ENCODE peak calls at places on chromosomes 3 and 15, in five cellular contexts. F is left ventricle myocardium inferior; N is CD8-positive, alpha-beta memory T cell; L is neural progenitor cell; Y is fibroblast of lung. P is an unnamed sample.

GRCh38 chr3:126936110-126936509 is 46.8 kb upstream of the PLXNA1 start:
- DNase-seq in F (no peak), N (no peak), L (no peak), Y (no peak), P (no peak)

GRCh38 chr3:152382312-152383135 is 113.8 kb downstream of the MBNL1 start:
- DNase-seq in F (no peak), N (no peak), L (no peak), Y (no peak), P (no peak)

GRCh38 chr3:70065666-70066253 is 66.2 kb downstream of the SAMMSON start:
- DNase-seq in F (no peak), N (no peak), L (peak; percentile 40), Y (no peak), P (peak; percentile 67)

GRCh38 chr3:42873216-42873982 is 2.3 kb downstream of the CYP8B1 start:
- DNase-seq in F (no peak), N (no peak), L (no peak), Y (no peak), P (no peak)

GRCh38 chr15:50380089-50380488 is 25.1 kb upstream of the GABPB1 start:
- DNase-seq in F (no peak), N (no peak), L (no peak), Y (peak; percentile 23), P (no peak)

GRCh38 chr15:65576669-65577068 is 34.3 kb downstream of the INTS14 start:
- DNase-seq in F (no peak), N (no peak), L (no peak), Y (peak; percentile 91), P (no peak)

GRCh38 chr3:187673012-187673411 is 2.8 kb upstream of the SST start:
- DNase-seq in F (no peak), N (no peak), L (no peak), Y (peak; percentile 3), P (no peak)

GRCh38 chr3:129824926-129825541 is 68.5 kb downstream of the TMCC1 start:
- DNase-seq in F (no peak), N (peak; percentile 62), L (peak; percentile 78), Y (peak; percentile 38), P (peak; percentile 69)

GRCh38 chr15:74584779-74585178 is 30.9 kb upstream of the CLK3 start:
- DNase-seq in F (no peak), N (no peak), L (peak; percentile 63), Y (no peak), P (no peak)

GRCh38 chr15:70269991-70270751 is 172.5 kb upstream of the TLE3 start:
- DNase-seq in F (peak; percentile 57), N (no peak), L (no peak), Y (no peak), P (no peak)

GRCh38 chr3:115891237-115891636 is 267.9 kb downstream of the GAP43 start:
- DNase-seq in F (no peak), N (no peak), L (no peak), Y (no peak), P (no peak)

GRCh38 chr15:22980189-22981136 is at the start of gene CYFIP1:
- DNase-seq in F (peak; percentile 88), N (no peak), L (peak; percentile 85), Y (peak; percentile 88), P (peak; percentile 89)

GRCh38 chr3:186772886-186773417 is 10.4 kb upstream of the EIF4A2 start:
- DNase-seq in F (peak; percentile 72), N (peak; percentile 75), L (peak; percentile 19), Y (peak; percentile 35), P (no peak)

GRCh38 chr3:132253262-132253878 is 63.8 kb upstream of the ACP3 start:
- DNase-seq in F (no peak), N (no peak), L (peak; percentile 71), Y (peak; percentile 53), P (peak; percentile 44)

GRCh38 chr3:71062037-71062919 is 521.2 kb downstream of the FOXP1 start:
- DNase-seq in F (no peak), N (no peak), L (no peak), Y (peak; percentile 58), P (peak; percentile 55)

GRCh38 chr3:51637941-51638471 is 33.0 kb upstream of the TEX264 start:
- DNase-seq in F (no peak), N (no peak), L (peak; percentile 83), Y (peak; percentile 43), P (peak; percentile 66)

GRCh38 chr15:48924528-48925393 is 39.0 kb downstream of the SHC4 start:
- DNase-seq in F (no peak), N (no peak), L (no peak), Y (peak; percentile 57), P (no peak)

GRCh38 chr15:101451192-101451799 is 38.2 kb downstream of the PCSK6 start:
- DNase-seq in F (peak; percentile 79), N (no peak), L (no peak), Y (peak; percentile 13), P (no peak)

GRCh38 chr15:82139823-82140268 is 94.0 kb upstream of the MEX3B start:
- DNase-seq in F (no peak), N (no peak), L (peak; percentile 60), Y (peak; percentile 58), P (no peak)

GRCh38 chr3:85560088-85560790 is 601.5 kb downstream of the CADM2 start:
- DNase-seq in F (no peak), N (no peak), L (no peak), Y (peak; percentile 85), P (no peak)

GRCh38 chr15:25179673-25180511 is 225.1 kb downstream of the SNRPN start:
- DNase-seq in F (peak; percentile 9), N (peak; percentile 26), L (no peak), Y (no peak), P (peak; percentile 1)

GRCh38 chr3:114411811-114412803 is 118.3 kb downstream of the TIGIT start:
- DNase-seq in F (no peak), N (no peak), L (no peak), Y (peak; percentile 85), P (no peak)

GRCh38 chr3:43081796-43082195 is 24.1 kb downstream of the POMGNT2 start:
- DNase-seq in F (no peak), N (no peak), L (no peak), Y (no peak), P (no peak)

GRCh38 chr15:35055416-35056105 is 29.5 kb downstream of the NANOGP8 start:
- DNase-seq in F (no peak), N (no peak), L (no peak), Y (no peak), P (no peak)

GRCh38 chr3:136778865-136779264 is 26.7 kb upstream of the STAG1 start:
- DNase-seq in F (no peak), N (no peak), L (no peak), Y (peak; percentile 81), P (no peak)

GRCh38 chr15:90706394-90707327 is 10.5 kb upstream of the BLM start:
- DNase-seq in F (no peak), N (no peak), L (no peak), Y (no peak), P (no peak)

GRCh38 chr15:99455796-99456160 is 110.0 kb upstream of the MEF2A start:
- DNase-seq in F (no peak), N (no peak), L (no peak), Y (no peak), P (no peak)
- H3K4me1 ChIP-seq in F (peaks cover 64% of the 10 kb centered on the region), N (peaks cover 7% of the 10 kb centered on the region), L (no peaks in the 10 kb centered on the region), Y (peaks cover 30% of the 10 kb centered on the region), P (peaks cover 5% of the 10 kb centered on the region)

GRCh38 chr15:59400103-59400813 is 27.6 kb upstream of the MYO1E start:
- DNase-seq in F (no peak), N (no peak), L (peak; percentile 9), Y (no peak), P (no peak)
- H3K4me3 ChIP-seq in F (no peak overlapping the region), N (no peak overlapping the region), L (no peak overlapping the region), Y (no peak overlapping the region), P (no peak overlapping the region)

GRCh38 chr3:16928386-16929132 is 43.8 kb downstream of the PLCL2 start:
- DNase-seq in F (no peak), N (no peak), L (no peak), Y (peak; percentile 26), P (no peak)
- H3K4me1 ChIP-seq in F (peaks cover 56% of the 10 kb centered on the region), N (peaks cover 36% of the 10 kb centered on the region), L (no peaks in the 10 kb centered on the region), Y (no peaks in the 10 kb centered on the region), P (peaks cover 12% of the 10 kb centered on the region)

GRCh38 chr3:195259564-195260285 is 11.2 kb downstream of the XXYLT1 start:
- DNase-seq in F (peak; percentile 91), N (peak; percentile 95), L (peak; percentile 96), Y (peak; percentile 93), P (peak; percentile 93)

GRCh38 chr3:195257454-195258448 is 13.2 kb downstream of the XXYLT1 start:
- DNase-seq in F (no peak), N (no peak), L (no peak), Y (no peak), P (no peak)

GRCh38 chr3:195258449-195259145 is 12.4 kb downstream of the XXYLT1 start:
- DNase-seq in F (no peak), N (no peak), L (no peak), Y (no peak), P (no peak)

GRCh38 chr3:195260286-195260905 is 10.6 kb downstream of the XXYLT1 start:
- DNase-seq in F (no peak), N (no peak), L (peak; percentile 73), Y (no peak), P (no peak)

DNA sequence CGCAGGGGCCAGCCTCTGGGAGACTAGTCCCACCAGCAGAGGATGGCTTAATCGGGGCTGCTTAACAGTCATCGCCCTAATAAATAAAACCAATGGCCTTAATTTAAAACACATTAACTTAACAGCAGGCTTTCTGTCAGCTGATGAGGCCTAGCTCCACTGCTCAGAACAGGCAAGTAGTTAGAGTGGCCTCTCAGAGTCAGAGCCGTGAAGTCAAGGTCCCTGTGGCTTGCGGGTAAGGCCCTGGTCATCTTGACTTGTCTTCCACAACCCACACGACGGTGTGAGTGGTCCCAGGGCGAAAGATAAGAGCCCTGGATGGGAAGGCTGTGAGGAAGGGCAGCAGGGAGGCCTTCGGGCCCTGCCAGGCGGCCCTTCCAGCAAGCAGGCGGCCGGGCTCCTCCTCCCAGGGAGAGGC is 11.8 kb downstream of the XXYLT1 start:
- DNase-seq in F (no peak), N (no peak), L (no peak), Y (peak; percentile 60), P (no peak)
- H3K4me3 ChIP-seq in F (peak overlapping the region; percentile 79), N (no peak overlapping the region), L (peak overlapping the region; percentile 70), Y (peak overlapping the region; percentile 77), P (peak overlapping the region; percentile 55)

DNA sequence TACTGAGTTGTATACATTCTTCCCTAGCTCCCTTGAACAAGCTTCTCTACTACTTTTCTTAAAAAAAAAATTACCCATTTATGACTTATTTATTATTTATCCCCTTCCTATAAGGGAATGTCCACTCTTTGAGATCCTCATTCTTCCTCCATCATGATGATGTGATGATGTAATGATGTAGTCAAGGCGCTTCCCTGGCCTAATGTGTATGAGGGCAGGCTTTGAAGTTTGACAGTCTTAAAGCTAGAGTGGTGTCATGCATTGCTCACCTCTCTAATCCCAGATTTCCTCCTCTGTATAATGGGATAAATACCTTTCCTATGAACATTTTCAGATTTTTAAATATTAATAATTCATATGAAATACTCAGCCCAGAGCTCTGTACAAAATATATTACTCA is 486.0 kb upstream of the TPRG1 start:
- DNase-seq in F (no peak), N (no peak), L (no peak), Y (no peak), P (no peak)
- H3K4me1 ChIP-seq in F (peaks cover 96% of the 10 kb centered on the region), N (no peaks in the 10 kb centered on the region), L (no peaks in the 10 kb centered on the region), Y (peaks cover 9% of the 10 kb centered on the region), P (no peaks in the 10 kb centered on the region)

DNA sequence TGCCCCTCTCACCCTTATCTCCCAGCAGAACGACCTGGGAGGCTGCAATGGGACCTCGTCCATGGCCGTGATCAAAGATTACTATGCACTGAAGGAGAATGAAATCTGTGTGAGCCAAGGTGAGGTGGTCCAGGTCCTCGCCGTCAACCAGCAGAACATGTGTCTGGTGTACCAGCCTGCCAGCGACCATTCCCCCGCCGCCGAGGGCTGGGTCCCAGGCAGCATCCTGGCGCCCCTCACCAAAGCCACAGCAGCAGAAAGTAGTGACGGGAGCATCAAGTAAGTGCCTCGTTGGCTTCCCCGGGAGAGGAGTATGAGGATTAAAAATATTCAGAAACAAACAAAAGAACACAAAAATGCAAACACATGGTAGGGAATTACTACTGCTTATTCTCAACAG is 55.9 kb upstream of the UMPS start:
- DNase-seq in F (no peak), N (no peak), L (no peak), Y (no peak), P (no peak)
- H3K4me3 ChIP-seq in F (no peak overlapping the region), N (no peak overlapping the region), L (no peak overlapping the region), Y (no peak overlapping the region), P (no peak overlapping the region)